ENCODE peak calls at places on chromosome 9, in five cellular contexts. W is DND-41, Q is fibroblast of lung, D is WERI-Rb-1, I is heart left ventricle. U is an unnamed sample. For H3K9me3, the result is how much of the 10 kb centered on the place peaks cover.

GRCh38 chr9:105425817-105426433 is 21.9 kb upstream of the FSD1L start:
- DNase-seq in Q (peak), W (no peak), D (no peak), I (no peak), U (no peak)

GRCh38 chr9:114483499-114483898 is 21.8 kb downstream of the WHRN start:
- DNase-seq in I (no peak), W (no peak), Q (no peak), D (no peak), U (no peak)

GRCh38 chr9:127162046-127162445 is 39.6 kb upstream of the ANGPTL2 start:
- DNase-seq in Q (peak), I (no peak), W (no peak), D (no peak), U (no peak)

GRCh38 chr9:72564517-72565281 is 43.3 kb downstream of the TMC1 start:
- DNase-seq in W (no peak), Q (no peak), I (no peak), D (no peak), U (no peak)

GRCh38 chr9:1200847-1201251 is 150.7 kb downstream of the DMRT2 start:
- DNase-seq in Q (no peak), I (no peak), D (no peak), W (no peak), U (no peak)

GRCh38 chr9:20783057-20784038 is 99.3 kb downstream of the FOCAD start:
- DNase-seq in I (no peak), D (no peak), W (no peak), Q (no peak), U (no peak)

GRCh38 chr9:81686614-81687520 is 2.5 kb downstream of the TLE1 start:
- DNase-seq in I (peak), W (no peak), D (peak), Q (peak), U (no peak)

GRCh38 chr9:20242767-20243166 is 379.5 kb downstream of the MLLT3 start:
- DNase-seq in Q (no peak), I (no peak), D (peak), W (peak), U (no peak)

GRCh38 chr9:97958812-97959511 is 21.0 kb upstream of the HEMGN start:
- DNase-seq in W (no peak), D (no peak), I (no peak), Q (peak), U (no peak)

GRCh38 chr9:87620727-87621322 is 105.1 kb upstream of the CTSL start:
- DNase-seq in D (no peak), I (no peak), Q (no peak), W (no peak), U (no peak)

GRCh38 chr9:33264473-33265177 is at the start of the genes BAG1 and CHMP5:
- DNase-seq in Q (peak), W (peak), I (peak), D (peak), U (peak)

GRCh38 chr9:14238044-14238443 is 75.9 kb downstream of the NFIB start:
- DNase-seq in I (no peak), Q (peak), D (no peak), W (no peak), U (no peak)

GRCh38 chr9:91034521-91034920 is 232.9 kb downstream of the SYK start:
- DNase-seq in D (no peak), I (peak), W (no peak), Q (no peak), U (no peak)

GRCh38 chr9:109473329-109473728 is 24.8 kb downstream of the PTPN3 start:
- DNase-seq in D (no peak), W (no peak), I (no peak), Q (no peak), U (no peak)

GRCh38 chr9:82148849-82149544 is 160.4 kb downstream of the SPATA31D1 start:
- DNase-seq in W (no peak), D (no peak), Q (peak), I (no peak), U (no peak)

GRCh38 chr9:7813030-7813429 is 13.5 kb upstream of the DMAC1 start:
- DNase-seq in W (no peak), Q (no peak), D (no peak), I (no peak), U (no peak)

GRCh38 chr9:16442622-16443021 is 427.8 kb downstream of the BNC2 start:
- DNase-seq in I (no peak), Q (peak), D (no peak), W (no peak), U (no peak)

GRCh38 chr9:131530930-131531832 is at the start of gene UCK1:
- DNase-seq in I (peak), D (peak), W (peak), Q (peak), U (peak)

GRCh38 chr9:131491001-131491710 is 11.6 kb upstream of the POMT1 start:
- DNase-seq in I (peak), D (no peak), Q (no peak), W (no peak), U (no peak)

GRCh38 chr9:36721846-36722588 is 149.3 kb downstream of the MELK start:
- DNase-seq in D (no peak), I (no peak), Q (no peak), W (no peak), U (no peak)

GRCh38 chr9:126439402-126439765 is 112.8 kb downstream of the MVB12B start:
- DNase-seq in D (no peak), I (no peak), Q (peak), W (no peak), U (no peak)

GRCh38 chr9:113888361-113888760 is 12.3 kb downstream of the ZNF618 start:
- DNase-seq in W (no peak), Q (no peak), D (no peak), I (no peak), U (no peak)

GRCh38 chr9:87569008-87569908 is 71.6 kb downstream of the DAPK1 start:
- DNase-seq in D (peak), Q (peak), I (no peak), W (no peak), U (no peak)

GRCh38 chr9:32426278-32426939 is 42.0 kb downstream of the ACO1 start:
- DNase-seq in D (no peak), Q (peak), I (no peak), W (peak), U (no peak)

GRCh38 chr9:108489567-108489966 is 366.2 kb downstream of the ACTL7B start:
- DNase-seq in I (no peak), Q (no peak), D (no peak), W (no peak), U (no peak)

GRCh38 chr9:98809311-98810105 is 2.0 kb downstream of the GALNT12 start:
- DNase-seq in I (no peak), W (no peak), Q (no peak), D (peak), U (no peak)

GRCh38 chr9:38436708-38437107 is 12.5 kb upstream of the IGFBPL1 start:
- DNase-seq in Q (no peak), W (no peak), D (no peak), I (no peak), U (no peak)

GRCh38 chr9:134734270-134734669 is 92.7 kb downstream of the COL5A1 start:
- DNase-seq in Q (peak), W (no peak), I (no peak), D (peak), U (no peak)

GRCh38 chr9:92709954-92710353 is 40.0 kb upstream of the IPPK start:
- DNase-seq in Q (no peak), D (no peak), I (no peak), W (no peak), U (no peak)

GRCh38 chr9:137645211-137645610 is 26.4 kb downstream of the EHMT1 start:
- DNase-seq in I (no peak), W (no peak), D (no peak), Q (no peak), U (no peak)

GRCh38 chr9:110076894-110077725 is 130.8 kb downstream of the C9orf152 start:
- DNase-seq in D (no peak), Q (peak), W (no peak), I (no peak), U (no peak)

GRCh38 chr9:92616199-92617129 is 53.5 kb downstream of the IPPK start:
- DNase-seq in W (no peak), I (no peak), D (no peak), Q (peak), U (no peak)

GRCh38 chr9:127505396-127506116 is 54.2 kb downstream of the LRSAM1 start:
- DNase-seq in I (peak), W (peak), D (peak), Q (peak), U (peak)

GRCh38 chr9:75974006-75974766 is 83.7 kb downstream of the PCSK5 start:
- DNase-seq in W (no peak), Q (no peak), I (no peak), D (no peak), U (no peak)

GRCh38 chr9:86903461-86904010 is 43.8 kb downstream of the GAS1 start:
- DNase-seq in Q (no peak), I (no peak), D (no peak), W (no peak), U (no peak)

DNA sequence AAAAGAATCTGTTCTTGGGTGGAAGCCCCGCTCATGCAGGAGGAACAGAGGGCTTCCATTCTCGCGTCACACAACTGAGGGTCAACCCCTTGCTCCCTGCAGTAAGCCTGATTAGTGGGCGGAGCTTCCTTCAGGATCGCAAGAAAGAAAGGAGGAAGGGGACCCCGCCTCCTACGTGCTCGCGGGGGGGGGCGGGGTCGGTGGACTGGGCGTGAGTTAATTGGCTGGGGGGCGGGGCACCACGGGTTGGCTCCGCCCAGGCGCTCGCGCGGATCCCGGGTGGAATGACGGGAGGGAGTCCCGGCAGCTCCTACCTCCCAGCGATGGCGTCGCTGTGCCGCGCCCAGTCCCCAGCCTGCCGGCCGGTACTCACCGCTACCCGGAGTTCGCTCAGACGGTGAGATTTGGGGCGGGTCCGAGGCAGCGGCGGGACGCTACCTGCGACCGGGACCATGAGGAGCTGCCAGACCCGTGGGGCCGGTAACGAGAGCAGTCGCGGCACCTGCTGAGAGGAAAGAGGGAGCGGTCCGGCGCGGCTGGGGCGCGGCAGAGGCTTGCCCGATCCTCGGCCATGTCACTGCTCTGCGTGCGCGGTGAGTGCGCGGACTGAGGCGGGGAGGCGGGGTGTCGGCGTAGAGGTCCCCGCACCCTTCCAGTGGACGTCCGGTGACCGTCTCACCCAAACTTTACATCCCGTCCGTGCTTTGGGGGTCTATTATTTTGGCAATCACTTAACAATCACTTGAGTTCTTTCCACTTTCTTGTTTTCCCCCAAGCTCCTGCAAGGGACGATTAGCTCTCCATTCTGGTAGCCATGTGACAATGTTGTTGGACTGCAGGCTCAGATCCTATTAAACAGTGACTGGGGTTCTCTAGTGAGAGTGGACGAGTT is at the start of gene UNC13B:
- DNase-seq in I (peak), W (no peak), Q (peak), D (peak), U (peak)
- H3K27ac ChIP-seq in I (peak), W (no peak), Q (peak), D (peak), U (no peak)

GRCh38 chr9:121038452-121039203 is 11.4 kb downstream of the C5 start:
- DNase-seq in D (no peak), W (no peak), I (no peak), Q (no peak), U (no peak)

GRCh38 chr9:121029469-121029868 is 20.6 kb downstream of the C5 start:
- DNase-seq in Q (no peak), W (no peak), D (no peak), I (no peak), U (no peak)

GRCh38 chr9:121034529-121034928 is 15.5 kb downstream of the C5 start:
- DNase-seq in D (no peak), I (no peak), W (no peak), Q (no peak), U (no peak)
- TF ChIP-seq CTCF in D (no peak), I (no peak), W (no peak), Q (no peak), U (no peak)

DNA sequence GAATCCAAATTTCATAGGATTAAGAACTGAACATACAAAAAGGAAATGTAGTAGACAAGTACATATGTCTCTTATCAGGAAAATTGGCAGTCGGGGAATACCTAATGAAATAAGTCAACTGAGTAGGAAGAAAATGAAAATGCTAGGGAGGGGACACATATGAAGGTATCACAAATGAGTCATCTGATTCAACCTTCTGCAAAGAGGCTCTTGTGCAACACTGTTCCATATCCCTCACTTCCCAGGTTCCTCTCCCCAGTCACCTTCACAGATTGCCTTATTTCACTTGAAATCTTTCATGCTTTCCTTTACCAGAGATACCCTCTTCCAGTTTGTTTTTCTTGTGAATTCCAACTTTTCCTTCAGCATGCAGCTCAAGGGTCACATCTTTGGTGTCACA is 139.0 kb downstream of the RFX3 start:
- DNase-seq in I (no peak), D (no peak), Q (no peak), W (no peak), U (no peak)
- H3K9me3 ChIP-seq in I (under half), D (under half), Q (under half), W (under half), U (under half)

GRCh38 chr9:133587466-133587865 is 21.7 kb downstream of the FAM163B start:
- DNase-seq in D (no peak), Q (no peak), W (no peak), I (peak), U (no peak)
- H3K27ac ChIP-seq in D (no peak), Q (no peak), W (no peak), I (no peak), U (no peak)

DNA sequence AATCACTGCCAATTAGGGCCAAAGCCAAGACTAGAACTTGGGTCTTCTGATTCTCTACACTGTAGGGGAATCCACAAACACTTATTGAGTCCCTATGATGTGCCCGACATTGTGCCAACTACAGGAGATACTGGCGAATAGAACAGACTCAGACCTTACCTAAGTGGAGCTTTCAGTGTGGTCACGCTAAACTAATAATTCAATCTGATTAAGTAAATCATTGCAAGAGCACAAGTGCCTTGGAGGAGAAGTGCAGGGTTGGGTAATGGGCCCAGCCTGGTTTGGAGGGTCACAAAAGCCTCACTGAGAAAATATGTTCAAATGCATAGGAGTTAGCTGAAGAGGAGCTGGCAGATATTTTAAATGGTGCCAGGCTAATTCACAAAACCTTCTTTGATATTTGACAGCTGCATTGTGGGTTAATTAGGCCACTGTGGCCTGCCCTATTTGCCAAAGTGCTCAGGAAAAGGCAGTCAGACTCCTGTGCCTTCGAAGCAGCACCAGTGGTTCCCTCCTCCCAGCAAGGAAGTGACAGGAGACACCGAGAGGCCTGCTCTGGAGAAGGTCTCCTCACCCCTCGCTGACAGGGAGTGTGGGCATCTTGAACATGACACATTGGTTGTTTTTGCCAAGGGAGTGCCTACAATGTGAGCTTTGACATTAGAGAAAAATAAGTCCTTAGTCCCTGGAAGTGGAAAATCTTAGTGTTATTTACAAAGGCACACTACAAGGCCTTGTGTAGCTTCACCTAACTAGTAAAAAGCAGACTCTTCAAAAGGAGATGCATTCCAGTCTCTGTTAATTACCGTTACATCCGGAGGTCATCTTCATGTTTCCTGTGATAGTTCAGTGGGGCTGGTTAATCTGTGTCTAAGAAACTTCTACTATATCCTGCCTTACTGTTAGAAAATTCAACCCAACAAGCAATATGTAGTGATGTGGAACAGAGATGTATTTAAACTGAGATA is 24.1 kb upstream of the TRAF1 start:
- DNase-seq in I (no peak), W (no peak), Q (no peak), D (no peak), U (no peak)
- TF ChIP-seq CTCF in I (no peak), W (no peak), Q (no peak), D (no peak), U (no peak)

DNA sequence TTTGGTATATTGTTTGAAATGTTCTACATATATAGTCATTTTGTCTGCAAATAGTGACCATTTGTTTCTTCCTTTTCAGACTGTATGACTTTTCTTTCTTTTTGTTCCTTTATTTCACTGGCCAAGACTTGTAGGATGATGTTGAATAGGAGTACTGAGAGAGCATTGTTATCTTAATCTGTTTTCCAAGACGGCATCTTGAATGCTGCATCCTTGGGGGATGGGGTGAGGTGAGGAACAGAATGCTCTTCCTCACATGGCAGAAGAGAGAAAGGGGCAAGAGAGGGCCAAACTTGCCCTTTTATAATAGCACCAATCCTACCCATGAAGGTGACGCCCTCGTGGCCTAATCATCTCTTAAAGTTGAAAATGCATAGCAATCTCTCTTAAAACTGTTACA is 3.7 kb upstream of the ZNF510 start:
- DNase-seq in W (no peak), I (no peak), D (no peak), Q (no peak), U (no peak)
- H3K9me3 ChIP-seq in W (under half), I (under half), D (under half), Q (under half), U (under half)

GRCh38 chr9:83971485-83971884 is 8.5 kb downstream of the HNRNPK start:
- DNase-seq in D (no peak), I (no peak), Q (no peak), W (no peak), U (no peak)
- H3K27ac ChIP-seq in D (no peak), I (no peak), Q (no peak), W (no peak), U (no peak)

DNA sequence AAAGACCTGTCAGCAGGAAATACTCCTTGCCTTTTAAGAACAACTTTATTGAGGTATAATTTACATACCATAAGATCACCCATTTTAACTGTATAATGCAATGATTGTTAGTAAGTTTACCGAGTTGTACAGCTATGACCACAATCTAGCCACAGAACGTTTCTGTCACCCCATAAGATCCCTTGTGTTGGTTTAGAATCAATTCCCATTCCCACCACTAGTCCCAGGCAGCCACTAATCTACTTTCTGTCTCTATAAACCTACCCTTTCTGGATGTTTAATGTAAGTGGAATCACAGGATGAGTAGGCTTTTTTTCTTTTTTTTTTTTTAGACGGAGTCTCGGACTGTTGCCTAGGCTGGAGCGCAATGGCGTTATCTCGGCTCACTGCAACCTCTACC is 4.4 kb downstream of the GPR107 start:
- DNase-seq in W (no peak), D (no peak), Q (no peak), I (no peak), U (no peak)
- TF ChIP-seq CTCF in W (peak), D (peak), Q (peak), I (no peak), U (peak)

GRCh38 chr9:95327239-95327865 is 9.8 kb upstream of the FANCC start:
- DNase-seq in I (no peak), D (no peak), Q (no peak), W (no peak), U (no peak)

GRCh38 chr9:95330720-95331404 is 13.4 kb upstream of the FANCC start:
- DNase-seq in I (no peak), D (no peak), W (no peak), Q (no peak), U (no peak)

DNA sequence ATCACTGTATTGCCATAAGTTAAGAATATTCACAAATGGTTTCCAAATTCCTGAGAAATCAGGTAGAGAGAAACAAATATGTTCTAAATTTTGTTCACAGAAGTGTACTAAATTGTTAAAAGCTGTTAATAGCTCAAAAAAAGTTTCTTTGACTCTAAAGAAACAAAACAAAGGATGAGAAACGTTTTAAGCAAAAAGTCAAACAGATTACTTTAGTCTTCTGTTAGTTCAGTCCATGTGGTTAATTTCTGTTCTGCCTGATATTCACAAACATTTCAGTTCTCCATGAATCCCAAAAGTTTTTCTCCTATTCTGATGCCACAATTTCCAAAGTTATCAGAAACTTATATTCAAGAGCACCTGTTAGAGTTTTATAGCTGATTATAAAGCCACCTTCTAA is 7.7 kb upstream of the FANCC start:
- DNase-seq in W (no peak), D (no peak), I (no peak), Q (no peak), U (no peak)
- H3K9me3 ChIP-seq in W (under half), D (under half), I (under half), Q (under half), U (under half)